ENCODE peak calls at places on chromosomes 4 and X, in six cellular contexts. H is MM.1S, M is neural progenitor cell, L is GM23338, N is PC-3, D is SK-N-SH. J is an unnamed sample.

GRCh38 chr4:125551451-125551850 is 236.7 kb downstream of the FAT4 start:
- DNase-seq in H (no peak), M (no peak), L (no peak), N (no peak), D (no peak), J (no peak)

GRCh38 chr4:110164251-110164650 is 34.2 kb downstream of the ELOVL6 start:
- DNase-seq in H (no peak), M (no peak), L (no peak), N (peak; percentile 59), D (no peak), J (peak; percentile 86)

GRCh38 chr4:16496501-16496900 is 270.2 kb upstream of the TAPT1 start:
- DNase-seq in H (no peak), M (no peak), L (no peak), N (peak; percentile 67), D (no peak), J (peak; percentile 91)

GRCh38 chrX:1493877-1494510 is 41.3 kb upstream of the ASMTL start:
- DNase-seq in H (peak; percentile 27), M (peak; percentile 30), L (no peak), N (no peak), D (no peak), J (no peak)

GRCh38 chrX:49177338-49177833 is 5.7 kb downstream of the PLP2 start:
- DNase-seq in H (no peak), M (no peak), L (no peak), N (no peak), D (no peak), J (no peak)

GRCh38 chrX:107323786-107324492 is 117.5 kb downstream of the DNAAF6 start:
- DNase-seq in H (no peak), M (no peak), L (no peak), N (no peak), D (peak; percentile 16), J (no peak)

GRCh38 chr4:147772459-147772969 is 40.6 kb downstream of the ARHGAP10 start:
- DNase-seq in H (no peak), M (no peak), L (no peak), N (peak; percentile 54), D (no peak), J (peak; percentile 75)

GRCh38 chrX:20519077-20519617 is 252.4 kb upstream of the RPS6KA3 start:
- DNase-seq in H (no peak), M (no peak), L (no peak), N (no peak), D (no peak), J (no peak)

GRCh38 chr4:92265066-92265465 is 38.7 kb upstream of the GRID2 start:
- DNase-seq in H (no peak), M (no peak), L (no peak), N (no peak), D (no peak), J (no peak)

GRCh38 chrX:25020391-25021131 is 4.8 kb upstream of the ARX start:
- DNase-seq in H (peak; percentile 31), M (peak; percentile 90), L (peak; percentile 68), N (no peak), D (peak; percentile 88), J (no peak)

GRCh38 chrX:106730385-106730784 is 3.9 kb downstream of the RNF128 start:
- DNase-seq in H (no peak), M (no peak), L (no peak), N (no peak), D (no peak), J (no peak)

GRCh38 chr4:100317032-100317864 is 127.0 kb upstream of the DDIT4L start:
- DNase-seq in H (no peak), M (no peak), L (no peak), N (no peak), D (no peak), J (peak; percentile 56)

GRCh38 chrX:40261955-40262596 is 164.3 kb upstream of the BCOR start:
- DNase-seq in H (no peak), M (no peak), L (no peak), N (no peak), D (no peak), J (no peak)

GRCh38 chr4:84956014-84956413 is 10.5 kb downstream of the WDFY3 start:
- DNase-seq in H (no peak), M (no peak), L (no peak), N (no peak), D (no peak), J (no peak)

DNA sequence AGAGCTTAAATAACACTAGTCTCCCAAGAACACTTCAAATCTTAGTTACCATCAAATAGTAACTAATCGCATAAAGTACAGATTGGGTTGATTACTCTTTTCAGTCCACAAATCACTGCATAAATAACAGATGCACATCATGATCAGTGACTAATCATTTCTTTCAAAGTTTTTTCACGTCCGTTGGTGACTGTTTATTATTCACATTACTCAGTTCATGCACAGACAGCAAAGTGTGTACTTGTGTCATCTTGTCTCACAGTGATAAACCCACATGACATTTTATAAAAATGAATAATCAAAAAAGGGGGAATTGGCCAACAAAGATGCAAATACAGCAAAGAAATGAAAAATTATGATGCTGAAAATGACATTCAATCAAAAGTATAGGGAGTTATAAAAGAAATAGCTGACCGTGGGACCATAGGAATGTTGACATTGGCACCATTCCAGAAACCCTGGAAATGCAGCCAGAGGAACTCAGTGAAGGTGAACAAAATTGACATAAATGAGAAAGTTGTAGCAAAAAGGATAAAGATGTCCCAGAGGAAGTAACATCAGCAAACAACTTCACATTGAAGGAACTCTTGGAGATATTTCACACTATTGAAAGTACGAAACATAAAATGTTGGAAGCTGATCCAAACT is 161.5 kb downstream of the SOX3 start:
- DNase-seq in H (no peak), M (no peak), L (no peak), N (peak; percentile 37), D (no peak), J (peak; percentile 24)
- TF ChIP-seq EZH2phosphoT487 in H (no peak), M (no peak), L (no peak), N (no peak), D (no peak), J (no peak)

GRCh38 chr4:151103758-151104157 is 4.3 kb downstream of the RPS3A start:
- DNase-seq in H (no peak), M (no peak), L (no peak), N (no peak), D (no peak), J (no peak)
- H3F3A ChIP-seq in H (peaks cover 38% of the 10 kb centered on the region), M (peaks cover 73% of the 10 kb centered on the region), L (peaks cover 60% of the 10 kb centered on the region), N (no peaks in the 10 kb centered on the region), D (peaks cover 51% of the 10 kb centered on the region), J (peaks cover 68% of the 10 kb centered on the region)

GRCh38 chr4:162499478-162499877 is 335.7 kb upstream of the FSTL5 start:
- DNase-seq in H (no peak), M (no peak), L (peak; percentile 30), N (peak; percentile 30), D (peak; percentile 18), J (peak; percentile 27)
- TF ChIP-seq EZH2phosphoT487 in H (no peak), M (no peak), L (no peak), N (no peak), D (no peak), J (no peak)

GRCh38 chrX:46152756-46153155 is 392.5 kb downstream of the ZNF674 start:
- DNase-seq in H (no peak), M (no peak), L (no peak), N (no peak), D (no peak), J (no peak)
- H3F3A ChIP-seq in H (no peaks in the 10 kb centered on the region), M (no peaks in the 10 kb centered on the region), L (no peaks in the 10 kb centered on the region), N (no peaks in the 10 kb centered on the region), D (no peaks in the 10 kb centered on the region), J (no peaks in the 10 kb centered on the region)

GRCh38 chr4:6753891-6754290 is 28.6 kb upstream of the KIAA0232 start:
- DNase-seq in H (no peak), M (no peak), L (no peak), N (no peak), D (no peak), J (no peak)

GRCh38 chr4:6751611-6752485 is 30.7 kb upstream of the KIAA0232 start:
- DNase-seq in H (no peak), M (no peak), L (no peak), N (peak; percentile 34), D (no peak), J (no peak)

GRCh38 chr4:6752486-6752829 is 30.1 kb upstream of the KIAA0232 start:
- DNase-seq in H (no peak), M (no peak), L (no peak), N (no peak), D (no peak), J (no peak)

GRCh38 chr4:6754481-6755087 is 27.9 kb upstream of the KIAA0232 start:
- DNase-seq in H (no peak), M (no peak), L (no peak), N (no peak), D (no peak), J (no peak)

DNA sequence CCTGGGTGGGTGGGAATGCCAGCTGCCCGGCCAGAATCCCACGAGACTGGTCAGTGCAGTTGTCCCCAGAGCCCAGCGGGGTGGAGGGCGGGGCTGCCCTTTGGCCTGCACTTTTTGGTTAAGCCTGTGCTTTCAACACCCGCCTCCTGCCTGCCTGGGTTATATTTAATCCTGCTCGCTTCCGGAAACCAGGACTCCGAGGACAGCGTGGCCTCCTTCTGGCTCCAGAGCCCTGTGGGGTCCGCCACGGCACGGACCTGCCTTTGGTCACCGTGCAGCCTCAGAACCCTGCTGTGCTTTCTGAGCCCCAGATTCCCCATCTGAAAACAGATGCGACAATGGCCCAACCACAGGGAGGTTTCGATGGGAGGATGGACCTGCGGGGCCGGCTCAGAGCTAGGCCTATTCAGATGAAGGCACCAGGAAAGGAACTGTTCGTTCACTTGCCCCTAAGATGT is 29.4 kb upstream of the KIAA0232 start:
- DNase-seq in H (no peak), M (peak; percentile 61), L (no peak), N (no peak), D (no peak), J (no peak)
- TF ChIP-seq EZH2phosphoT487 in H (no peak), M (no peak), L (no peak), N (no peak), D (no peak), J (no peak)

GRCh38 chr4:40190880-40191815 is 5.7 kb upstream of the RHOH start:
- DNase-seq in H (peak; percentile 57), M (no peak), L (no peak), N (peak; percentile 78), D (no peak), J (no peak)

GRCh38 chr4:40193018-40193571 is 3.7 kb upstream of the RHOH start:
- DNase-seq in H (peak; percentile 70), M (no peak), L (no peak), N (no peak), D (no peak), J (no peak)

GRCh38 chr4:40193578-40193977 is 3.3 kb upstream of the RHOH start:
- DNase-seq in H (no peak), M (no peak), L (no peak), N (no peak), D (no peak), J (no peak)

GRCh38 chr4:40190465-40190864 is 6.4 kb upstream of the RHOH start:
- DNase-seq in H (no peak), M (no peak), L (no peak), N (no peak), D (no peak), J (no peak)

DNA sequence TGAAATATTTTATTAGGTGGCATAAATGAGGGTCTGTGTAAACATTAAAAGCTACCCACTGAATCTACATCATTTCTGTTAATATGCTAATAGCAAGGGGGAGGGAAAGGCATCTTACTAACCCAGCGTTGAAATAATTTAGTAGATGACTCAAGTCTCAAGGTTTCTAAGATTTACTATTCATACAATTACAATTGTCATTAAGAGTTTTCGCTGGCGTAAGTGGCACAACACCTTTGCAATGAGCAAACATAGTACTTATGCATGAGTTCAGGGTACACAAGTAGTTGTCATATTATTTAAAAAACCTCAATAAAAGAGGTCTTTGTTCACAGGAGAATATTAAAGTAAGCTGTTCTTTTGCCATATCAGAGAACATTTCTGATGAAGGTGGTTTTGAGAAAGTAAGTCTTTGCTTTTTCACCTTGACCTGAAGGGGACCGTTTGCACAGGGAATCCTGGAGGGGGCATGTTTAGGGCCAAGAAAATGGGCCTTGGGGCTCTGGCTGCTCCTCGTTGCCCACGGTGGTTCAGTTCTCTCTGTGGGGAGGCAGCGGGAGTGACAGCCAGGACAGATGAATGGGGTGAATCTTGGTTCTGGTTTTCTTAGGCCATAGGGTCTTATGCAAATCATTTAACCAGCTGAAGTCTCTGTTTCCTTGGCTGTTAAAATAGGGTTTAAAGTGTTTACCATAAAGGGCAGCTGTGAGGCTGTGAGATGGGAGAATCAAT is 4.4 kb upstream of the RHOH start:
- DNase-seq in H (peak; percentile 59), M (no peak), L (no peak), N (no peak), D (no peak), J (no peak)
- H3F3A ChIP-seq in H (peaks cover 65% of the 10 kb centered on the region), M (peaks cover 37% of the 10 kb centered on the region), L (peaks cover 3% of the 10 kb centered on the region), N (no peaks in the 10 kb centered on the region), D (no peaks in the 10 kb centered on the region), J (no peaks in the 10 kb centered on the region)

J was measured in GM23248.